ENCODE peak calls at places on chromosomes 1 and 21, in five cellular contexts. I is amniotic stem cell, B is foreskin keratinocyte, K is NCI-H1694 treated with DMSO at 0.1 percent for 48 hours, H is SK-N-SH. Z is an unnamed sample.

GRCh38 chr21:31866077-31866511 is 6.7 kb upstream of the HUNK start:
- DNase-seq in I (peak), H (peak), K (peak), B (peak), Z (peak)

GRCh38 chr1:119220980-119221379 is 80.5 kb upstream of the WARS2 start:
- DNase-seq in I (no peak), B (peak), H (no peak), K (no peak), Z (no peak)

GRCh38 chr1:205365945-205366463 is 9.3 kb upstream of the KLHDC8A start:
- DNase-seq in B (no peak), H (no peak), K (no peak), I (no peak), Z (peak)

GRCh38 chr1:160428655-160429054 is 28.3 kb downstream of the VANGL2 start:
- DNase-seq in I (no peak), K (peak), B (peak), H (peak), Z (peak)

GRCh38 chr1:182395911-182396310 is 4.3 kb upstream of the GLUL start:
- DNase-seq in B (no peak), I (no peak), K (no peak), H (no peak), Z (no peak)

GRCh38 chr1:85397490-85398044 is 67.4 kb downstream of the DDAH1 start:
- DNase-seq in B (no peak), H (no peak), I (no peak), K (no peak), Z (no peak)

GRCh38 chr1:23720256-23720995 is 22.8 kb upstream of the ELOA start:
- DNase-seq in B (peak), H (no peak), K (no peak), I (no peak), Z (no peak)

GRCh38 chr1:214004014-214004413 is 16.2 kb downstream of the PROX1 start:
- DNase-seq in H (no peak), K (peak), I (no peak), B (no peak), Z (no peak)

GRCh38 chr1:202124107-202124506 is 1.4 kb downstream of the GPR37L1 start:
- DNase-seq in I (no peak), K (peak), B (no peak), H (no peak), Z (peak)

GRCh38 chr1:160219062-160219929 is 14.1 kb downstream of the PEA15 start:
- DNase-seq in I (peak), B (peak), K (peak), H (peak), Z (peak)

GRCh38 chr1:234680331-234680904 is 70.4 kb upstream of the IRF2BP2 start:
- DNase-seq in I (no peak), K (no peak), H (no peak), B (no peak), Z (no peak)

GRCh38 chr1:3929122-3929521 is 29.1 kb upstream of the C1orf174 start:
- DNase-seq in K (no peak), I (no peak), H (no peak), B (no peak), Z (no peak)

GRCh38 chr1:110136911-110137310 is 13.4 kb upstream of the SLC6A17 start:
- DNase-seq in K (peak), H (peak), I (no peak), B (no peak), Z (peak)

GRCh38 chr1:114156538-114157274 is 3.0 kb upstream of the SYT6 start:
- DNase-seq in B (no peak), H (no peak), K (no peak), I (no peak), Z (no peak)

GRCh38 chr21:35071347-35071746 is 22.2 kb upstream of the RUNX1 start:
- DNase-seq in B (no peak), H (no peak), K (no peak), I (no peak), Z (no peak)

GRCh38 chr1:179082308-179083030 is 599 bp downstream of the TOR3A start:
- DNase-seq in I (no peak), B (peak), K (no peak), H (peak), Z (peak)

GRCh38 chr1:203607169-203607873 is 19.3 kb upstream of the ATP2B4 start:
- DNase-seq in K (no peak), I (peak), B (peak), H (no peak), Z (no peak)

GRCh38 chr1:165871311-165872067 is 44.1 kb downstream of the UCK2 start:
- DNase-seq in B (no peak), I (no peak), K (no peak), H (no peak), Z (no peak)

GRCh38 chr1:32106663-32107273 is 1.1 kb upstream of the KPNA6 start:
- DNase-seq in K (no peak), H (no peak), B (no peak), I (no peak), Z (no peak)

GRCh38 chr1:114154963-114155322 is 1.3 kb upstream of the SYT6 start:
- DNase-seq in B (peak), I (no peak), K (no peak), H (peak), Z (peak)

GRCh38 chr21:41168391-41169257 is 664 bp downstream of the BACE2 start:
- DNase-seq in B (peak), I (peak), H (peak), K (no peak), Z (no peak)

GRCh38 chr1:183620311-183620710 is 15.3 kb downstream of the ARPC5 start:
- DNase-seq in B (peak), I (no peak), K (no peak), H (no peak), Z (no peak)

GRCh38 chr1:83761084-83761760 is 237.7 kb downstream of the TTLL7 start:
- DNase-seq in K (no peak), B (no peak), H (no peak), I (no peak), Z (no peak)

GRCh38 chr1:20266141-20266540 is 24.5 kb upstream of the VWA5B1 start:
- DNase-seq in K (no peak), I (no peak), H (no peak), B (no peak), Z (no peak)

GRCh38 chr1:16369821-16370220 is 2.8 kb downstream of the SZRD1 start:
- DNase-seq in H (no peak), B (no peak), I (no peak), K (no peak), Z (no peak)

GRCh38 chr1:157400766-157401165 is 151.5 kb downstream of the FCRL5 start:
- DNase-seq in H (no peak), I (no peak), K (no peak), B (no peak), Z (no peak)

Z was measured in G401.